ENCODE peak calls at places on chromosome 19, in five cellular contexts. One of them, this sample, is unnamed.

GRCh38 chr19:17686592-17687042 is 1.5 kb downstream of the UNC13A start:
- DNase-seq in fibroblast of the aortic adventitia: peak; percentile 12
- DNase-seq in endothelial cell of umbilical vein: no peak
- DNase-seq in A549: peak; percentile 63
- DNase-seq in fibroblast of mammary gland: no peak
- DNase-seq in this sample: peak; percentile 32

GRCh38 chr19:38023661-38024574 is 116.9 kb downstream of the SIPA1L3 start:
- DNase-seq in fibroblast of the aortic adventitia: no peak
- DNase-seq in endothelial cell of umbilical vein: no peak
- DNase-seq in A549: no peak
- DNase-seq in fibroblast of mammary gland: no peak
- DNase-seq in this sample: no peak

GRCh38 chr19:4423727-4424126 is 21.3 kb downstream of the CHAF1A start:
- DNase-seq in fibroblast of the aortic adventitia: no peak
- DNase-seq in endothelial cell of umbilical vein: no peak
- DNase-seq in A549: no peak
- DNase-seq in fibroblast of mammary gland: no peak
- DNase-seq in this sample: no peak

GRCh38 chr19:4580021-4580901 is 20.8 kb upstream of the SEMA6B start:
- DNase-seq in fibroblast of the aortic adventitia: no peak
- DNase-seq in endothelial cell of umbilical vein: no peak
- DNase-seq in A549: no peak
- DNase-seq in fibroblast of mammary gland: no peak
- DNase-seq in this sample: no peak

GRCh38 chr19:5298502-5298901 is 42.1 kb downstream of the PTPRS start:
- DNase-seq in fibroblast of the aortic adventitia: no peak
- DNase-seq in endothelial cell of umbilical vein: no peak
- DNase-seq in A549: no peak
- DNase-seq in fibroblast of mammary gland: no peak
- DNase-seq in this sample: no peak

GRCh38 chr19:34082289-34083077 is 89.8 kb upstream of the LSM14A start:
- DNase-seq in fibroblast of the aortic adventitia: no peak
- DNase-seq in endothelial cell of umbilical vein: no peak
- DNase-seq in A549: no peak
- DNase-seq in fibroblast of mammary gland: no peak
- DNase-seq in this sample: no peak

GRCh38 chr19:5130371-5131030 is 161.6 kb downstream of the KDM4B start:
- DNase-seq in fibroblast of the aortic adventitia: no peak
- DNase-seq in endothelial cell of umbilical vein: no peak
- DNase-seq in A549: no peak
- DNase-seq in fibroblast of mammary gland: no peak
- DNase-seq in this sample: no peak

GRCh38 chr19:33293255-33294057 is 8.9 kb downstream of the CEBPA start:
- DNase-seq in fibroblast of the aortic adventitia: peak; percentile 76
- DNase-seq in endothelial cell of umbilical vein: no peak
- DNase-seq in A549: peak; percentile 94
- DNase-seq in fibroblast of mammary gland: peak; percentile 85
- DNase-seq in this sample: peak; percentile 89

GRCh38 chr19:2061936-2062729 is 11.1 kb upstream of the MKNK2 start:
- DNase-seq in fibroblast of the aortic adventitia: peak; percentile 33
- DNase-seq in endothelial cell of umbilical vein: no peak
- DNase-seq in A549: no peak
- DNase-seq in fibroblast of mammary gland: no peak
- DNase-seq in this sample: no peak

GRCh38 chr19:52941941-52942370 is 18.7 kb upstream of the ZNF888 start:
- DNase-seq in fibroblast of the aortic adventitia: peak; percentile 27
- DNase-seq in endothelial cell of umbilical vein: peak; percentile 56
- DNase-seq in A549: no peak
- DNase-seq in fibroblast of mammary gland: peak; percentile 22
- DNase-seq in this sample: peak; percentile 61

GRCh38 chr19:41206456-41206855 is 12.6 kb upstream of the AXL start:
- DNase-seq in fibroblast of the aortic adventitia: no peak
- DNase-seq in endothelial cell of umbilical vein: no peak
- DNase-seq in A549: no peak
- DNase-seq in fibroblast of mammary gland: peak; percentile 21
- DNase-seq in this sample: no peak

GRCh38 chr19:31616031-31616430 is 266.8 kb upstream of the TSHZ3 start:
- DNase-seq in fibroblast of the aortic adventitia: no peak
- DNase-seq in endothelial cell of umbilical vein: no peak
- DNase-seq in A549: no peak
- DNase-seq in fibroblast of mammary gland: no peak
- DNase-seq in this sample: no peak

GRCh38 chr19:5288347-5288739 is 52.3 kb downstream of the PTPRS start:
- DNase-seq in fibroblast of the aortic adventitia: peak; percentile 18
- DNase-seq in endothelial cell of umbilical vein: no peak
- DNase-seq in A549: no peak
- DNase-seq in fibroblast of mammary gland: no peak
- DNase-seq in this sample: no peak

GRCh38 chr19:36771275-36772231 is 1.1 kb downstream of the ZNF850 start:
- DNase-seq in fibroblast of the aortic adventitia: peak; percentile 85
- DNase-seq in endothelial cell of umbilical vein: peak; percentile 94
- DNase-seq in A549: no peak
- DNase-seq in fibroblast of mammary gland: peak; percentile 81
- DNase-seq in this sample: peak; percentile 69

GRCh38 chr19:459724-460511 is 915 bp downstream of the SHC2 start:
- DNase-seq in fibroblast of the aortic adventitia: peak; percentile 35
- DNase-seq in endothelial cell of umbilical vein: peak; percentile 63
- DNase-seq in A549: peak; percentile 55
- DNase-seq in fibroblast of mammary gland: no peak
- DNase-seq in this sample: peak; percentile 20

GRCh38 chr19:1751367-1752008 is 1.8 kb upstream of the ONECUT3 start:
- DNase-seq in fibroblast of the aortic adventitia: no peak
- DNase-seq in endothelial cell of umbilical vein: no peak
- DNase-seq in A549: no peak
- DNase-seq in fibroblast of mammary gland: no peak
- DNase-seq in this sample: no peak

GRCh38 chr19:10478903-10479384 is 24.2 kb downstream of the KEAP1 start:
- DNase-seq in fibroblast of the aortic adventitia: peak; percentile 89
- DNase-seq in endothelial cell of umbilical vein: peak; percentile 95
- DNase-seq in A549: peak; percentile 51
- DNase-seq in fibroblast of mammary gland: peak; percentile 89
- DNase-seq in this sample: peak; percentile 74

GRCh38 chr19:18634612-18635290 is 2.1 kb upstream of the KLHL26 start:
- DNase-seq in fibroblast of the aortic adventitia: peak; percentile 32
- DNase-seq in endothelial cell of umbilical vein: no peak
- DNase-seq in A549: no peak
- DNase-seq in fibroblast of mammary gland: no peak
- DNase-seq in this sample: no peak

GRCh38 chr19:45113628-45114027 is 20.6 kb downstream of the PPP1R37 start:
- DNase-seq in fibroblast of the aortic adventitia: no peak
- DNase-seq in endothelial cell of umbilical vein: no peak
- DNase-seq in A549: no peak
- DNase-seq in fibroblast of mammary gland: no peak
- DNase-seq in this sample: no peak

GRCh38 chr19:1760020-1760419 is 6.7 kb downstream of the ONECUT3 start:
- DNase-seq in fibroblast of the aortic adventitia: no peak
- DNase-seq in endothelial cell of umbilical vein: no peak
- DNase-seq in A549: no peak
- DNase-seq in fibroblast of mammary gland: no peak
- DNase-seq in this sample: no peak

DNA sequence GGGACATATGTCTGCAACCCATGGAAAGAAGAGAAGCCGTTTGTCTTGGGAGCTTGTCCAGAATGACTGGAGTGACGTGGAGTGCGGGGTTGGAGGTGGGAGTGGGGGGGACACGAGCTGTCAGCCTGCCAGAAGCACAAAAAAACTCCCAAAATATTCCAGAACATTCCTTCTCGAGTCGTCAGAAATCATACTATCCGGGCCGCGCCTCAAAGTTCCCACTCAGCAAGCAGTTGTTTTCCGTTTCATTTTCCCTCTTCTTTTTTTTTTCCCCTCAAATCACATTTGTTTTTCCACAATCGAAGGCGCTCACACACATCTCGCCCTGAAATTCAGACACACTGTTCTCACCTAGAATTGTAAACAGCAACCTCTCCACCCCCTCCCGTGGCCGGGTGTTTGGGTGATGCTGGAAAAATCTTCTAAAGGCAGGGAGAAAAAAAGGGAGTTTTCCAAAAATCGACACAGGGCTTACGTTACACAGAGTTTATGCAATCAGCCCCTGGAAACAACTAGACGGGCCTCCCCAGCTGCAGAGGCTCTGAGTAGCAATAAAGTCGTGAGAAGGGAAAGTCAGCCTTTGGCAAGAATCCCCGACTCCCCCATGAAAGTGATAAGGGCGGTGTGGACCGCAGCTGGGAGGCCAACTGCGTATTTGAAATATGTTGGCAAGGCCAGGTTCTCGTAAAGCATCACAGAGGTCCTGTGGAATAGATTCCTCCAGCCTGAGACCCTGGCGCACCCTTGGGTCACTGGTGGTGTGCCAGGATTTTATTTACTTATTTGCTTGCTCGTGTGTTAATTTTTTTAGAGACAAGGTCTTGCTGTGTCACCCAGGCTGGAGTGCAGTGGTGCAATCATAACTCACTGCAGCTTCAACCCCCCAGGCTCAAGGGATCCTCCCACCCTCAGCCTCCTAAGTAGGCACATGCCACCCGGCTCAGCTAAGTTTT is 31.2 kb upstream of the KLF2 start:
- DNase-seq in fibroblast of the aortic adventitia: peak; percentile 100
- DNase-seq in endothelial cell of umbilical vein: peak; percentile 88
- DNase-seq in A549: peak; percentile 71
- DNase-seq in fibroblast of mammary gland: peak; percentile 96
- DNase-seq in this sample: peak; percentile 93
- H3K4me3 ChIP-seq in fibroblast of the aortic adventitia: peak overlapping the region; percentile 52
- H3K4me3 ChIP-seq in endothelial cell of umbilical vein: no peak overlapping the region
- H3K4me3 ChIP-seq in A549: peak overlapping the region; percentile 3
- H3K4me3 ChIP-seq in fibroblast of mammary gland: peak overlapping the region; percentile 18
- H3K4me3 ChIP-seq in this sample: peak overlapping the region; percentile 47

GRCh38 chr19:55304279-55304978 is 20.6 kb downstream of the BRSK1 start:
- DNase-seq in fibroblast of the aortic adventitia: peak; percentile 11
- DNase-seq in endothelial cell of umbilical vein: no peak
- DNase-seq in A549: peak; percentile 66
- DNase-seq in fibroblast of mammary gland: peak; percentile 48
- DNase-seq in this sample: peak; percentile 71

GRCh38 chr19:55300821-55301458 is 17.1 kb downstream of the BRSK1 start:
- DNase-seq in fibroblast of the aortic adventitia: no peak
- DNase-seq in endothelial cell of umbilical vein: no peak
- DNase-seq in A549: no peak
- DNase-seq in fibroblast of mammary gland: no peak
- DNase-seq in this sample: no peak

GRCh38 chr19:55299991-55300390 is 16.2 kb downstream of the BRSK1 start:
- DNase-seq in fibroblast of the aortic adventitia: no peak
- DNase-seq in endothelial cell of umbilical vein: no peak
- DNase-seq in A549: no peak
- DNase-seq in fibroblast of mammary gland: no peak
- DNase-seq in this sample: no peak

GRCh38 chr19:55303477-55303876 is 19.7 kb downstream of the BRSK1 start:
- DNase-seq in fibroblast of the aortic adventitia: no peak
- DNase-seq in endothelial cell of umbilical vein: no peak
- DNase-seq in A549: no peak
- DNase-seq in fibroblast of mammary gland: no peak
- DNase-seq in this sample: no peak

DNA sequence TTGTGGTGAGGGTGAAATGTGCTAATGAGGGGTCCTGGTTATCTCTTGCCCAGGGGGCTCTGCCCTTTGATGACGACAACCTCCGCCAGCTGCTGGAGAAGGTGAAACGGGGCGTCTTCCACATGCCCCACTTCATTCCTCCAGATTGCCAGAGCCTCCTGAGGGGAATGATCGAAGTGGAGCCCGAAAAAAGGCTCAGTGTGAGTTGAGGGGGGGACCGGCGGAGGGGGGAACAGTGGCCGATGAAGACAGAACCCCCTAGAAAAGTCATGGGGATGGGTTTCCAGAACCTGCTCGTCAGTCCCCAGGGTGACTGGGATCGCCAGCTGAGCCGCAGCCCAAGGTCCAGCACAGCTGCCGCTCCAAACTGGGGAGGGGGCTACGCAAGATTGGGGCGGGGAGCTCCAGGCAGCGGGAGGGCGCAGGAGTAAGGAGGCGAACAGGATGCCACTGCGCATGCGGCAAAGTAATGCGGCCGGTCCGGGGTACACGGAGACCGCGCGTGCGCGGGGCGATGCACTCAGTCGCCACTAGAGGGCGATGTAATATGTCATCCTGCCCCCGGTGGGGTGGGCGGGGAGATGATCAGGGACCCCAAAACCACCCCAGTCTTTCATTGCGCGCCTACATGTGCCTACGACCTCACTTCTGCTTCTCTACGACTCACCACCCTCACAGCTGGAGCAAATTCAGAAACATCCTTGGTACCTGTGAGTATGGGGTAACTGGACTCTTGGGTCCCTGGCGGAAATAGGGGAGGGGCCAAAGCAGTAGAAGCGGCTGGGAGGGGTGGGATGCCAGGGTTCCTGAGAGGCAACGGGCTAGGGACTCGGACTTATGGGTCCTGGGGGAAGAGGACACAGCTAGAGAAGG is 17.9 kb downstream of the BRSK1 start:
- DNase-seq in fibroblast of the aortic adventitia: peak; percentile 75
- DNase-seq in endothelial cell of umbilical vein: peak; percentile 81
- DNase-seq in A549: peak; percentile 100
- DNase-seq in fibroblast of mammary gland: peak; percentile 68
- DNase-seq in this sample: peak; percentile 71
- H3K4me3 ChIP-seq in fibroblast of the aortic adventitia: peak overlapping the region; percentile 55
- H3K4me3 ChIP-seq in endothelial cell of umbilical vein: no peak overlapping the region
- H3K4me3 ChIP-seq in A549: peak overlapping the region; percentile 54
- H3K4me3 ChIP-seq in fibroblast of mammary gland: peak overlapping the region; percentile 36
- H3K4me3 ChIP-seq in this sample: no peak overlapping the region

GRCh38 chr19:13010992-13011652 is 15.8 kb downstream of the NFIX start:
- DNase-seq in fibroblast of the aortic adventitia: no peak
- DNase-seq in endothelial cell of umbilical vein: no peak
- DNase-seq in A549: no peak
- DNase-seq in fibroblast of mammary gland: no peak
- DNase-seq in this sample: no peak

GRCh38 chr19:13012390-13012689 is 17.1 kb downstream of the NFIX start:
- DNase-seq in fibroblast of the aortic adventitia: no peak
- DNase-seq in endothelial cell of umbilical vein: no peak
- DNase-seq in A549: no peak
- DNase-seq in fibroblast of mammary gland: no peak
- DNase-seq in this sample: no peak

GRCh38 chr19:13010038-13010991 is 15.0 kb downstream of the NFIX start:
- DNase-seq in fibroblast of the aortic adventitia: peak; percentile 79
- DNase-seq in endothelial cell of umbilical vein: no peak
- DNase-seq in A549: no peak
- DNase-seq in fibroblast of mammary gland: peak; percentile 55
- DNase-seq in this sample: no peak

GRCh38 chr19:13012690-13013608 is 17.7 kb downstream of the NFIX start:
- DNase-seq in fibroblast of the aortic adventitia: peak; percentile 85
- DNase-seq in endothelial cell of umbilical vein: peak; percentile 11
- DNase-seq in A549: no peak
- DNase-seq in fibroblast of mammary gland: peak; percentile 85
- DNase-seq in this sample: peak; percentile 76

GRCh38 chr19:13011653-13012389 is 16.5 kb downstream of the NFIX start:
- DNase-seq in fibroblast of the aortic adventitia: no peak
- DNase-seq in endothelial cell of umbilical vein: no peak
- DNase-seq in A549: no peak
- DNase-seq in fibroblast of mammary gland: no peak
- DNase-seq in this sample: no peak
- H3K4me3 ChIP-seq in fibroblast of the aortic adventitia: no peak overlapping the region
- H3K4me3 ChIP-seq in endothelial cell of umbilical vein: no peak overlapping the region
- H3K4me3 ChIP-seq in A549: no peak overlapping the region
- H3K4me3 ChIP-seq in fibroblast of mammary gland: no peak overlapping the region
- H3K4me3 ChIP-seq in this sample: no peak overlapping the region

DNA sequence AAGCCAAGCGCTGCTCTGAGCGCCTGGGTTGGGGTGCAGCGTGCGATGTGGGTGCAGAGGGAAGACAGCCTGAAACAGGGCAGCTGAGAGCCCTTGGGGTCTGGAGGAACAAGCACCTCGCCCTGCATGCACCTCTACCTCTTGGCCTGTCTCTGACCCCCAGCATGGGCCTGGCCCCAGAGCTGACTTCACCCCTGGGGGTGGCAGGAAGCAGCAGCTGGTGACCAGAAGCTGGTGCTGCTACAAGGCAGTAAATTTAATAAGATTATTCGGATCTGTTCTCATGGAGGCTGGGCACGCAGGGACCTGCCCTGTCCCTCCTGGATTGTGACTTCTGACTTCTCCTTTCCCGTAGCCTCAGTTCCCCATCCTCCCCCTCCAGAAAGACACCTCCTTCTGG is 5.2 kb downstream of the GNG8 start:
- DNase-seq in fibroblast of the aortic adventitia: no peak
- DNase-seq in endothelial cell of umbilical vein: no peak
- DNase-seq in A549: no peak
- DNase-seq in fibroblast of mammary gland: no peak
- DNase-seq in this sample: no peak
- H3K4me3 ChIP-seq in fibroblast of the aortic adventitia: no peak overlapping the region
- H3K4me3 ChIP-seq in endothelial cell of umbilical vein: no peak overlapping the region
- H3K4me3 ChIP-seq in A549: no peak overlapping the region
- H3K4me3 ChIP-seq in fibroblast of mammary gland: no peak overlapping the region
- H3K4me3 ChIP-seq in this sample: no peak overlapping the region

This sample was measured in NB4.